ENCODE peak calls at places on chromosomes 4 and X, in five cellular contexts. O is HCT116; G is IMR-90; Y is GM04504; E is CD8-positive, alpha-beta T cell. W is an unnamed sample.

GRCh38 chrX:154486396-154487207 is at the start of gene UBL4A:
- DNase-seq in Y (no peak), G (peak; percentile 11), E (peak; percentile 51), O (peak; percentile 12), W (peak; percentile 21)

GRCh38 chr4:88792268-88792781 is 94.7 kb upstream of the NAP1L5 start:
- DNase-seq in G (peak; percentile 86), Y (peak; percentile 51), E (no peak), O (no peak), W (peak; percentile 4)

GRCh38 chr4:7306566-7306965 is 114.2 kb downstream of the SORCS2 start:
- DNase-seq in O (no peak), E (no peak), G (no peak), Y (no peak), W (no peak)

GRCh38 chr4:88765729-88766128 is 68.1 kb upstream of the NAP1L5 start:
- DNase-seq in G (peak; percentile 84), O (no peak), Y (peak; percentile 64), E (no peak), W (peak; percentile 22)

GRCh38 chr4:45946699-45947098 is 177.2 kb downstream of the GABRG1 start:
- DNase-seq in Y (no peak), O (no peak), E (no peak), G (no peak), W (no peak)

GRCh38 chr4:81314196-81314896 is 99.3 kb upstream of the PRKG2 start:
- DNase-seq in E (no peak), Y (peak; percentile 46), G (peak; percentile 91), O (no peak), W (no peak)

GRCh38 chr4:168524006-168524405 is 27.2 kb downstream of the PALLD start:
- DNase-seq in Y (peak; percentile 60), G (peak; percentile 88), O (no peak), E (no peak), W (peak; percentile 26)

GRCh38 chrX:73944582-73944947 is 359.4 kb upstream of the ZCCHC13 start:
- DNase-seq in E (no peak), Y (peak; percentile 3), O (no peak), G (peak; percentile 6), W (no peak)

GRCh38 chrX:37785569-37785968 is 5.7 kb downstream of the CYBB start:
- DNase-seq in G (no peak), E (no peak), Y (no peak), O (no peak), W (no peak)

GRCh38 chr4:168584321-168584771 is 87.5 kb downstream of the PALLD start:
- DNase-seq in G (peak; percentile 53), E (no peak), Y (no peak), O (no peak), W (no peak)

W was measured in HTR-8/SVneo.